ENCODE peak calls at places on chromosomes 13 and 19, in nine cellular contexts. A, E, V, Z, S, Y, W, H and L are unnamed samples. For H3K4me1, the result is how much of the 10 kb centered on the place peaks cover.

GRCh38 chr19:38155453-38155852 is 68.6 kb downstream of the DPF1 start:
- DNase-seq in A (no peak), E (no peak), V (peak), Z (no peak), S (no peak), Y (no peak), W (no peak), H (no peak), L (no peak)

GRCh38 chr13:32164622-32165268 is 133.2 kb downstream of the FRY start:
- DNase-seq in A (no peak), E (no peak), V (peak), Z (peak), S (no peak), Y (no peak), W (peak), H (peak), L (no peak)

GRCh38 chr19:1250374-1251232 is 2.2 kb downstream of the MIDN start:
- DNase-seq in A (no peak), E (no peak), V (no peak), Z (no peak), S (peak), Y (peak), W (no peak), H (peak), L (no peak)

GRCh38 chr13:41827507-41828213 is 133.2 kb downstream of the VWA8 start:
- DNase-seq in A (no peak), E (no peak), V (no peak), Z (peak), S (no peak), Y (no peak), W (no peak), H (peak), L (no peak)

GRCh38 chr19:33621811-33622504 is at the start of gene CHST8:
- DNase-seq in A (peak), E (no peak), V (peak), Z (no peak), S (no peak), Y (peak), W (no peak), H (peak), L (no peak)

GRCh38 chr19:42207767-42208259 is 9.7 kb downstream of the DEDD2 start:
- DNase-seq in A (peak), E (no peak), V (peak), Z (no peak), S (no peak), Y (no peak), W (no peak), H (peak), L (no peak)

GRCh38 chr13:75458696-75459422 is 23.1 kb downstream of the TBC1D4 start:
- DNase-seq in A (peak), E (peak), V (no peak), Z (no peak), S (no peak), Y (no peak), W (peak), H (peak), L (no peak)

GRCh38 chr19:33293255-33294057 is 8.9 kb downstream of the CEBPA start:
- DNase-seq in A (no peak), E (no peak), V (peak), Z (no peak), S (peak), Y (no peak), W (no peak), H (no peak), L (no peak)

GRCh38 chr19:35714601-35715354 is 3.0 kb upstream of the KMT2B start:
- DNase-seq in A (no peak), E (no peak), V (no peak), Z (no peak), S (no peak), Y (peak), W (no peak), H (no peak), L (no peak)

GRCh38 chr19:1754651-1755466 is 1.6 kb downstream of the ONECUT3 start:
- DNase-seq in A (no peak), E (no peak), V (no peak), Z (no peak), S (no peak), Y (no peak), W (no peak), H (no peak), L (no peak)

GRCh38 chr13:51998723-51999471 is 12.4 kb downstream of the ATP7B start:
- DNase-seq in A (no peak), E (no peak), V (no peak), Z (no peak), S (no peak), Y (no peak), W (no peak), H (no peak), L (no peak)

GRCh38 chr19:56840452-56841193 is at the start of the genes PEG3 and ZIM2:
- DNase-seq in A (no peak), E (peak), V (no peak), Z (no peak), S (no peak), Y (peak), W (no peak), H (no peak), L (no peak)

GRCh38 chr13:40389081-40389641 is 277.3 kb downstream of the FOXO1 start:
- DNase-seq in A (no peak), E (no peak), V (no peak), Z (no peak), S (no peak), Y (no peak), W (peak), H (no peak), L (no peak)
- H3K4me1 ChIP-seq in A (under half), E (under half), V (under half), Z (under half), S (under half), Y (under half), W (under half), H (under half), L (under half)

GRCh38 chr19:46787331-46788100 is 878 bp downstream of the SLC1A5 start:
- DNase-seq in A (peak), E (no peak), V (peak), Z (no peak), S (peak), Y (peak), W (no peak), H (peak), L (no peak)

GRCh38 chr19:46785980-46786235 is 2.5 kb downstream of the SLC1A5 start:
- DNase-seq in A (no peak), E (no peak), V (no peak), Z (no peak), S (no peak), Y (no peak), W (no peak), H (no peak), L (no peak)

GRCh38 chr19:46787040-46787330 is 1.4 kb downstream of the SLC1A5 start:
- DNase-seq in A (no peak), E (no peak), V (no peak), Z (no peak), S (no peak), Y (no peak), W (no peak), H (no peak), L (no peak)

GRCh38 chr19:46785054-46785979 is 3.1 kb downstream of the SLC1A5 start:
- DNase-seq in A (no peak), E (no peak), V (no peak), Z (no peak), S (no peak), Y (no peak), W (no peak), H (no peak), L (no peak)

GRCh38 chr19:46786236-46787039 is 2.0 kb downstream of the SLC1A5 start:
- DNase-seq in A (peak), E (peak), V (peak), Z (no peak), S (peak), Y (peak), W (no peak), H (peak), L (no peak)
- TF ChIP-seq POLR2A in A (no peak), E (peak), V (peak), Z (no peak), S (no peak), Y (no peak), W (peak), H (no peak), L (no peak)

DNA sequence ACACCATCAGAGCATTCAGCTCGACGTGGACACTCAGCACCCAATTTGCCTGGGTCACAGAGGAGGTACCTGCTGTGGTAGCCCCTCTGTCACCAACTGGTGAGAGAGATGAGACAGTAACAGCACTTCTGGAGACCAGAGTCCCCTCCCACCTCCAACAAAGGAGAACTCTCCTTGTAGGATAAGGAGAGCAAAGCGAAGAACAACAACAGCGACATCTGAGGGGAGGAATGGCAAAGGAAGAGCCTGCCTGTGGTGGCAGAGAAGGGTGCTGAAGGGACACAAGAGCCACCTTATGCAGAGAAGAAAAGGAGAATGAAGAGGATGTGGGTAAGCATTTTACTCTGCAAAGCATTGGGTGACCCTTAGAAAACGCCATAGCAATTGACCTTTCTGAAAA is 167.8 kb downstream of the ABCC4 start:
- DNase-seq in A (no peak), E (no peak), V (no peak), Z (no peak), S (no peak), Y (no peak), W (no peak), H (no peak), L (no peak)
- TF ChIP-seq POLR2AphosphoS5 in A (no peak), E (no peak), V (no peak), Z (no peak), S (no peak), Y (no peak), W (no peak), H (no peak), L (no peak)

DNA sequence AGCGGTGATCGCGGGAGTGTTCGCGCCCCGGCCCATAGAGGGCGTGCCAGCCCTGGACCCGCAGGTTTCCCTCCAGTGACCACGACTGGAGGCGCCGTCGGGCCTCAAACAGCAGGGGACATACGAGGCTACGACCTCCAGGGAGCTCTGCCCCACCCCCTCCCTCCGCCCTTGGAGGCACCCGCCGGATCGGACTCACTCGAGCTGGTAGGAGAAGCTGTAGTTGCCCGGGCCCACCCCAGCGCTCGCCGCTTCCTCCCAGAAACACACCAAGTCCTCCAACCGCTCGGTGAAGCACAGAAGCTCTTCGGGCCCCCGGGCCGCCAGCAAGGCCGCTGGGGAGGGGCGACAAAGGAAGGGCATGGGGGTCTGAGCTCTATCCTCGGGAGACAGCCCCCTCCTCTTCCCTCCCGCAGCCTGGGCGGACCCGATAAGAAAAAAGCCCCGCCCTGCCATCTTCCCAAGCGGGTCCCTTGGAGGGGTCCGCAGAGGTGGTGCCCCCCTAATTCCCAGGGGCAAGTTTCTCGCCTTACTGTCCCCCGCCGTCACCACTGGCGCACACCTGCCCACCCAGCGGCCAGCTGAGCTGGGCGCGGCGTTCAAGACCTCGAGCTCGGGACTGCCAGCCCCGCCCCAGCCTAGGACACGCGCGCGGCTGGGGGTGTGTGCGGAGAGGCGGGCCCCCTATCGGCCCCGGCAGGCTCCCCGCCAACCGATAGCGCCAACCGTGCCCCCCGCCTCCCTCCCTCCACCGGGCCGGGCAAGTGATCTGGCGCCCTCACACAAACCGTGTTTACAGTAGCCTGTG is 1.0 kb downstream of the EPOR start:
- DNase-seq in A (peak), E (no peak), V (peak), Z (peak), S (peak), Y (peak), W (no peak), H (peak), L (no peak)
- H3K4me1 ChIP-seq in A (half or more), E (under half), V (under half), Z (half or more), S (half or more), Y (half or more), W (under half), H (under half), L (half or more)

GRCh38 chr13:104833221-104833620 is 1702.2 kb downstream of the EFNB2 start:
- DNase-seq in A (no peak), E (no peak), V (no peak), Z (no peak), S (no peak), Y (no peak), W (no peak), H (no peak), L (no peak)

GRCh38 chr13:104841110-104841509 is 1694.4 kb downstream of the EFNB2 start:
- DNase-seq in A (no peak), E (no peak), V (no peak), Z (no peak), S (no peak), Y (no peak), W (no peak), H (no peak), L (no peak)

GRCh38 chr13:104832265-104832664 is 1703.2 kb downstream of the EFNB2 start:
- DNase-seq in A (no peak), E (no peak), V (no peak), Z (no peak), S (no peak), Y (no peak), W (no peak), H (no peak), L (no peak)

GRCh38 chr13:104843328-104843727 is 1692.1 kb downstream of the EFNB2 start:
- DNase-seq in A (no peak), E (no peak), V (no peak), Z (no peak), S (no peak), Y (no peak), W (no peak), H (no peak), L (no peak)

DNA sequence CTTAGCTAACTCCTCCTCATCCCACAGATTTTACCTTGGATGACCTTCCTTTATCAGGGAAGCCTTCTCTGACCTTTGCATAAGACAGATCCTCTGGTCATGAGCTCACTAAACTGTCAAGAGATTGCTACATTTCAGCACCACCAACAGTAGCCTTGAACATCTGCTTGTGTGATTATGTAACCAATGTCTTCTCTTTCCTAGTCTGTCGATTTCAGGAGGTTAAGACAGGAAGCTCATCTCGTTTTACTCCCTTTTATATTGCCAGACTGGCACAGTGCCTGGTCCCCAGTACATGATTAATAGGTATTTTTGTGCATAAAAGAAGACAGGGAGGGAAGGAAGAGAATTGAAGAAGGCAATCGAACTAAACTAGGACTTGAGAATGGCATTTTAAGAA is 1697.7 kb downstream of the EFNB2 start:
- DNase-seq in A (no peak), E (no peak), V (no peak), Z (no peak), S (no peak), Y (no peak), W (no peak), H (no peak), L (no peak)
- TF ChIP-seq POLR2A in A (no peak), E (no peak), V (no peak), Z (no peak), S (no peak), Y (no peak), W (no peak), H (no peak), L (no peak)

GRCh38 chr13:36297259-36297599 is 385 bp downstream of the CCDC169 start:
- DNase-seq in A (no peak), E (no peak), V (no peak), Z (no peak), S (no peak), Y (no peak), W (no peak), H (no peak), L (no peak)

GRCh38 chr13:36294061-36294460 is 3.6 kb downstream of the CCDC169 start:
- DNase-seq in A (no peak), E (no peak), V (no peak), Z (no peak), S (no peak), Y (no peak), W (no peak), H (no peak), L (no peak)

GRCh38 chr13:36302289-36302688 is 4.7 kb upstream of the CCDC169 start:
- DNase-seq in A (no peak), E (no peak), V (no peak), Z (no peak), S (no peak), Y (no peak), W (no peak), H (no peak), L (no peak)

GRCh38 chr13:36297600-36298338 is at the start of gene CCDC169:
- DNase-seq in A (peak), E (peak), V (peak), Z (no peak), S (peak), Y (peak), W (no peak), H (peak), L (no peak)

GRCh38 chr13:36298535-36299068 is 988 bp upstream of the CCDC169 start:
- DNase-seq in A (no peak), E (no peak), V (no peak), Z (no peak), S (no peak), Y (no peak), W (no peak), H (peak), L (no peak)
- TF ChIP-seq POLR2AphosphoS5 in A (no peak), E (no peak), V (no peak), Z (no peak), S (no peak), Y (no peak), W (no peak), H (no peak), L (no peak)

GRCh38 chr19:40273469-40274360 is 11.4 kb downstream of the AKT2 start:
- DNase-seq in A (no peak), E (no peak), V (no peak), Z (no peak), S (no peak), Y (no peak), W (no peak), H (no peak), L (no peak)
- H3K4me1 ChIP-seq in A (under half), E (under half), V (half or more), Z (under half), S (half or more), Y (under half), W (under half), H (under half), L (half or more)

GRCh38 chr19:3721131-3721899 is 13.1 kb downstream of the TJP3 start:
- DNase-seq in A (peak), E (peak), V (peak), Z (peak), S (peak), Y (peak), W (no peak), H (peak), L (no peak)
- TF ChIP-seq POLR2A in A (peak), E (no peak), V (no peak), Z (no peak), S (no peak), Y (peak), W (no peak), H (no peak), L (no peak)